ENCODE peak calls at places on chromosomes 11 and 22, in four cellular contexts. B is GM18507; O is activated CD4-positive, alpha-beta T cell treated with anti-CD3 and anti-CD28 coated beads, Interleukin-2, amount 50 U/mL, for 1 hour; H is AG20443. T is an unnamed sample.

GRCh38 chr11:117928818-117929567 is at the start of gene TMPRSS13:
- DNase-seq in B (no peak), O (no peak), H (no peak), T (no peak)

GRCh38 chr11:33347490-33348125 is 90.4 kb downstream of the HIPK3 start:
- DNase-seq in B (no peak), O (no peak), H (no peak), T (no peak)

GRCh38 chr11:68377389-68377795 is 65.0 kb downstream of the LRP5 start:
- DNase-seq in B (no peak), O (no peak), H (no peak), T (no peak)

GRCh38 chr22:17938484-17938924 is 85.9 kb downstream of the MICAL3 start:
- DNase-seq in B (no peak), O (no peak), H (no peak), T (no peak)

GRCh38 chr11:69486773-69487266 is 5.4 kb downstream of the LINC01488 start:
- DNase-seq in B (no peak), O (no peak), H (peak), T (no peak)

GRCh38 chr11:9895016-9895415 is 231.1 kb downstream of the SWAP70 start:
- DNase-seq in B (no peak), O (no peak), H (no peak), T (no peak)

GRCh38 chr22:40485813-40486610 is 115.6 kb downstream of the SGSM3 start:
- DNase-seq in B (no peak), O (no peak), H (peak), T (no peak)

GRCh38 chr11:61736310-61736709 is 16.1 kb upstream of the MYRF start:
- DNase-seq in B (no peak), O (no peak), H (no peak), T (no peak)

GRCh38 chr11:75673977-75674582 is 5.2 kb upstream of the MAP6 start:
- DNase-seq in B (no peak), O (no peak), H (no peak), T (no peak)

GRCh38 chr22:33335611-33336279 is 277.6 kb upstream of the SYN3 start:
- DNase-seq in B (no peak), O (no peak), H (no peak), T (no peak)

GRCh38 chr22:38748487-38749136 is 7.2 kb downstream of the SUN2 start:
- DNase-seq in B (no peak), O (no peak), H (no peak), T (no peak)

GRCh38 chr22:17411213-17411612 is 42.0 kb downstream of the CECR2 start:
- DNase-seq in B (no peak), O (no peak), H (no peak), T (peak)

GRCh38 chr11:79116600-79116999 is 324.2 kb downstream of the TENM4 start:
- DNase-seq in B (no peak), O (no peak), H (no peak), T (no peak)

GRCh38 chr22:42296381-42296853 is 26.0 kb upstream of the TCF20 start:
- DNase-seq in B (no peak), O (no peak), H (no peak), T (peak)

GRCh38 chr22:35866646-35867045 is 149.0 kb downstream of the APOL5 start:
- DNase-seq in B (no peak), O (no peak), H (peak), T (no peak)

GRCh38 chr11:99198215-99198614 is 177.5 kb downstream of the CNTN5 start:
- DNase-seq in B (no peak), O (no peak), H (no peak), T (no peak)

GRCh38 chr11:120878781-120879180 is 145.1 kb upstream of the TBCEL start:
- DNase-seq in B (no peak), O (no peak), H (no peak), T (no peak)

GRCh38 chr22:36026741-36027140 is 1.9 kb downstream of the RBFOX2 start:
- DNase-seq in B (no peak), O (no peak), H (peak), T (no peak)

T was measured in hippocampal formation.